ENCODE peak calls at places on chromosome 9, in ten cellular contexts. One of them, this sample, is unnamed.

GRCh38 chr9:93650448-93650847 is 74.1 kb downstream of the PHF2 start:
- DNase-seq in heart right ventricle: no peak
- DNase-seq in CD8-positive, alpha-beta memory T cell: no peak
- DNase-seq in thyroid gland: peak
- DNase-seq in A172: no peak
- DNase-seq in psoas muscle: no peak
- DNase-seq in stimulated activated CD4-positive, alpha-beta T cell treated with anti-CD3 and anti-CD28 coated beads, Interleukin-1b, Interleukin-23, amount 100 ng/mL, for 48 hours: no peak
- DNase-seq in testis: no peak
- DNase-seq in activated CD8-positive, alpha-beta memory T cell treated with anti-CD3 and anti-CD28 coated beads for 48 hours: no peak
- DNase-seq in left colon: peak
- DNase-seq in this sample: peak

GRCh38 chr9:8856686-8857329 is 1057.2 kb upstream of the DMAC1 start:
- DNase-seq in left colon: no peak
- DNase-seq in CD8-positive, alpha-beta memory T cell: no peak
- DNase-seq in activated CD8-positive, alpha-beta memory T cell treated with anti-CD3 and anti-CD28 coated beads for 48 hours: no peak
- DNase-seq in A172: no peak
- DNase-seq in heart right ventricle: no peak
- DNase-seq in stimulated activated CD4-positive, alpha-beta T cell treated with anti-CD3 and anti-CD28 coated beads, Interleukin-1b, Interleukin-23, amount 100 ng/mL, for 48 hours: no peak
- DNase-seq in thyroid gland: no peak
- DNase-seq in psoas muscle: no peak
- DNase-seq in testis: no peak
- DNase-seq in this sample: no peak

GRCh38 chr9:134206317-134207300 is 42.2 kb upstream of the RNU6ATAC start:
- DNase-seq in activated CD8-positive, alpha-beta memory T cell treated with anti-CD3 and anti-CD28 coated beads for 48 hours: no peak
- DNase-seq in A172: no peak
- DNase-seq in stimulated activated CD4-positive, alpha-beta T cell treated with anti-CD3 and anti-CD28 coated beads, Interleukin-1b, Interleukin-23, amount 100 ng/mL, for 48 hours: peak
- DNase-seq in thyroid gland: no peak
- DNase-seq in left colon: no peak
- DNase-seq in heart right ventricle: peak
- DNase-seq in psoas muscle: peak
- DNase-seq in testis: no peak
- DNase-seq in CD8-positive, alpha-beta memory T cell: no peak
- DNase-seq in this sample: no peak

GRCh38 chr9:6780690-6781089 is 22.9 kb downstream of the KDM4C start:
- DNase-seq in psoas muscle: no peak
- DNase-seq in heart right ventricle: no peak
- DNase-seq in activated CD8-positive, alpha-beta memory T cell treated with anti-CD3 and anti-CD28 coated beads for 48 hours: no peak
- DNase-seq in A172: peak
- DNase-seq in testis: no peak
- DNase-seq in thyroid gland: no peak
- DNase-seq in stimulated activated CD4-positive, alpha-beta T cell treated with anti-CD3 and anti-CD28 coated beads, Interleukin-1b, Interleukin-23, amount 100 ng/mL, for 48 hours: no peak
- DNase-seq in left colon: no peak
- DNase-seq in CD8-positive, alpha-beta memory T cell: no peak
- DNase-seq in this sample: no peak

GRCh38 chr9:106716820-106717219 is 146.1 kb upstream of the ZNF462 start:
- DNase-seq in stimulated activated CD4-positive, alpha-beta T cell treated with anti-CD3 and anti-CD28 coated beads, Interleukin-1b, Interleukin-23, amount 100 ng/mL, for 48 hours: no peak
- DNase-seq in testis: no peak
- DNase-seq in psoas muscle: no peak
- DNase-seq in left colon: no peak
- DNase-seq in A172: no peak
- DNase-seq in thyroid gland: no peak
- DNase-seq in heart right ventricle: no peak
- DNase-seq in CD8-positive, alpha-beta memory T cell: no peak
- DNase-seq in activated CD8-positive, alpha-beta memory T cell treated with anti-CD3 and anti-CD28 coated beads for 48 hours: no peak
- DNase-seq in this sample: no peak

GRCh38 chr9:121498487-121499176 is 1.0 kb downstream of the GGTA1 start:
- DNase-seq in testis: peak
- DNase-seq in A172: no peak
- DNase-seq in activated CD8-positive, alpha-beta memory T cell treated with anti-CD3 and anti-CD28 coated beads for 48 hours: no peak
- DNase-seq in thyroid gland: peak
- DNase-seq in stimulated activated CD4-positive, alpha-beta T cell treated with anti-CD3 and anti-CD28 coated beads, Interleukin-1b, Interleukin-23, amount 100 ng/mL, for 48 hours: no peak
- DNase-seq in left colon: peak
- DNase-seq in psoas muscle: peak
- DNase-seq in CD8-positive, alpha-beta memory T cell: no peak
- DNase-seq in heart right ventricle: peak
- DNase-seq in this sample: no peak

GRCh38 chr9:72894342-72894741 is 58.5 kb downstream of the ALDH1A1 start:
- DNase-seq in CD8-positive, alpha-beta memory T cell: no peak
- DNase-seq in heart right ventricle: no peak
- DNase-seq in psoas muscle: no peak
- DNase-seq in A172: peak
- DNase-seq in testis: no peak
- DNase-seq in thyroid gland: no peak
- DNase-seq in activated CD8-positive, alpha-beta memory T cell treated with anti-CD3 and anti-CD28 coated beads for 48 hours: no peak
- DNase-seq in stimulated activated CD4-positive, alpha-beta T cell treated with anti-CD3 and anti-CD28 coated beads, Interleukin-1b, Interleukin-23, amount 100 ng/mL, for 48 hours: no peak
- DNase-seq in left colon: no peak
- DNase-seq in this sample: no peak

GRCh38 chr9:134591573-134591981 is 50.0 kb upstream of the COL5A1 start:
- DNase-seq in heart right ventricle: no peak
- DNase-seq in A172: peak
- DNase-seq in thyroid gland: no peak
- DNase-seq in left colon: no peak
- DNase-seq in CD8-positive, alpha-beta memory T cell: no peak
- DNase-seq in testis: no peak
- DNase-seq in stimulated activated CD4-positive, alpha-beta T cell treated with anti-CD3 and anti-CD28 coated beads, Interleukin-1b, Interleukin-23, amount 100 ng/mL, for 48 hours: no peak
- DNase-seq in activated CD8-positive, alpha-beta memory T cell treated with anti-CD3 and anti-CD28 coated beads for 48 hours: no peak
- DNase-seq in psoas muscle: no peak
- DNase-seq in this sample: no peak

GRCh38 chr9:125854553-125855275 is 107.5 kb downstream of the PBX3 start:
- DNase-seq in A172: peak
- DNase-seq in psoas muscle: no peak
- DNase-seq in heart right ventricle: no peak
- DNase-seq in CD8-positive, alpha-beta memory T cell: no peak
- DNase-seq in thyroid gland: no peak
- DNase-seq in activated CD8-positive, alpha-beta memory T cell treated with anti-CD3 and anti-CD28 coated beads for 48 hours: no peak
- DNase-seq in testis: no peak
- DNase-seq in stimulated activated CD4-positive, alpha-beta T cell treated with anti-CD3 and anti-CD28 coated beads, Interleukin-1b, Interleukin-23, amount 100 ng/mL, for 48 hours: no peak
- DNase-seq in left colon: no peak
- DNase-seq in this sample: no peak

GRCh38 chr9:134068742-134069535 is 1.1 kb upstream of the BRD3 start:
- DNase-seq in left colon: peak
- DNase-seq in stimulated activated CD4-positive, alpha-beta T cell treated with anti-CD3 and anti-CD28 coated beads, Interleukin-1b, Interleukin-23, amount 100 ng/mL, for 48 hours: no peak
- DNase-seq in activated CD8-positive, alpha-beta memory T cell treated with anti-CD3 and anti-CD28 coated beads for 48 hours: no peak
- DNase-seq in thyroid gland: peak
- DNase-seq in testis: no peak
- DNase-seq in A172: no peak
- DNase-seq in psoas muscle: peak
- DNase-seq in CD8-positive, alpha-beta memory T cell: no peak
- DNase-seq in heart right ventricle: no peak
- DNase-seq in this sample: no peak

GRCh38 chr9:87557996-87558395 is 60.3 kb downstream of the DAPK1 start:
- DNase-seq in stimulated activated CD4-positive, alpha-beta T cell treated with anti-CD3 and anti-CD28 coated beads, Interleukin-1b, Interleukin-23, amount 100 ng/mL, for 48 hours: no peak
- DNase-seq in heart right ventricle: no peak
- DNase-seq in psoas muscle: no peak
- DNase-seq in thyroid gland: peak
- DNase-seq in activated CD8-positive, alpha-beta memory T cell treated with anti-CD3 and anti-CD28 coated beads for 48 hours: no peak
- DNase-seq in CD8-positive, alpha-beta memory T cell: no peak
- DNase-seq in left colon: peak
- DNase-seq in testis: no peak
- DNase-seq in A172: peak
- DNase-seq in this sample: no peak

GRCh38 chr9:108874058-108874788 is 12.2 kb downstream of the ACTL7A start:
- DNase-seq in thyroid gland: no peak
- DNase-seq in left colon: no peak
- DNase-seq in activated CD8-positive, alpha-beta memory T cell treated with anti-CD3 and anti-CD28 coated beads for 48 hours: no peak
- DNase-seq in stimulated activated CD4-positive, alpha-beta T cell treated with anti-CD3 and anti-CD28 coated beads, Interleukin-1b, Interleukin-23, amount 100 ng/mL, for 48 hours: no peak
- DNase-seq in CD8-positive, alpha-beta memory T cell: no peak
- DNase-seq in A172: no peak
- DNase-seq in testis: no peak
- DNase-seq in psoas muscle: no peak
- DNase-seq in heart right ventricle: no peak
- DNase-seq in this sample: no peak

GRCh38 chr9:2072752-2073405 is 57.7 kb downstream of the SMARCA2 start:
- DNase-seq in psoas muscle: no peak
- DNase-seq in left colon: no peak
- DNase-seq in CD8-positive, alpha-beta memory T cell: no peak
- DNase-seq in A172: no peak
- DNase-seq in stimulated activated CD4-positive, alpha-beta T cell treated with anti-CD3 and anti-CD28 coated beads, Interleukin-1b, Interleukin-23, amount 100 ng/mL, for 48 hours: no peak
- DNase-seq in testis: no peak
- DNase-seq in thyroid gland: no peak
- DNase-seq in heart right ventricle: no peak
- DNase-seq in activated CD8-positive, alpha-beta memory T cell treated with anti-CD3 and anti-CD28 coated beads for 48 hours: no peak
- DNase-seq in this sample: no peak

GRCh38 chr9:30280229-30280900 is 2104.1 kb upstream of the ACO1 start:
- DNase-seq in left colon: no peak
- DNase-seq in testis: no peak
- DNase-seq in activated CD8-positive, alpha-beta memory T cell treated with anti-CD3 and anti-CD28 coated beads for 48 hours: no peak
- DNase-seq in heart right ventricle: no peak
- DNase-seq in stimulated activated CD4-positive, alpha-beta T cell treated with anti-CD3 and anti-CD28 coated beads, Interleukin-1b, Interleukin-23, amount 100 ng/mL, for 48 hours: no peak
- DNase-seq in psoas muscle: no peak
- DNase-seq in CD8-positive, alpha-beta memory T cell: no peak
- DNase-seq in A172: no peak
- DNase-seq in thyroid gland: no peak
- DNase-seq in this sample: no peak

GRCh38 chr9:93479726-93480125 is 26.3 kb upstream of the FAM120AOS start:
- DNase-seq in left colon: no peak
- DNase-seq in heart right ventricle: no peak
- DNase-seq in stimulated activated CD4-positive, alpha-beta T cell treated with anti-CD3 and anti-CD28 coated beads, Interleukin-1b, Interleukin-23, amount 100 ng/mL, for 48 hours: no peak
- DNase-seq in activated CD8-positive, alpha-beta memory T cell treated with anti-CD3 and anti-CD28 coated beads for 48 hours: no peak
- DNase-seq in CD8-positive, alpha-beta memory T cell: no peak
- DNase-seq in thyroid gland: no peak
- DNase-seq in A172: no peak
- DNase-seq in testis: no peak
- DNase-seq in psoas muscle: no peak
- DNase-seq in this sample: no peak

GRCh38 chr9:83327323-83327722 is 210.9 kb downstream of the FRMD3 start:
- DNase-seq in CD8-positive, alpha-beta memory T cell: no peak
- DNase-seq in heart right ventricle: no peak
- DNase-seq in stimulated activated CD4-positive, alpha-beta T cell treated with anti-CD3 and anti-CD28 coated beads, Interleukin-1b, Interleukin-23, amount 100 ng/mL, for 48 hours: no peak
- DNase-seq in A172: no peak
- DNase-seq in thyroid gland: peak
- DNase-seq in testis: no peak
- DNase-seq in left colon: no peak
- DNase-seq in psoas muscle: no peak
- DNase-seq in activated CD8-positive, alpha-beta memory T cell treated with anti-CD3 and anti-CD28 coated beads for 48 hours: no peak
- DNase-seq in this sample: no peak

GRCh38 chr9:93058357-93059096 is at the start of gene SUSD3:
- DNase-seq in CD8-positive, alpha-beta memory T cell: peak
- DNase-seq in thyroid gland: peak
- DNase-seq in psoas muscle: peak
- DNase-seq in heart right ventricle: peak
- DNase-seq in A172: no peak
- DNase-seq in stimulated activated CD4-positive, alpha-beta T cell treated with anti-CD3 and anti-CD28 coated beads, Interleukin-1b, Interleukin-23, amount 100 ng/mL, for 48 hours: peak
- DNase-seq in testis: peak
- DNase-seq in left colon: peak
- DNase-seq in activated CD8-positive, alpha-beta memory T cell treated with anti-CD3 and anti-CD28 coated beads for 48 hours: no peak
- DNase-seq in this sample: peak

GRCh38 chr9:87613265-87614111 is 112.4 kb upstream of the CTSL start:
- DNase-seq in heart right ventricle: no peak
- DNase-seq in stimulated activated CD4-positive, alpha-beta T cell treated with anti-CD3 and anti-CD28 coated beads, Interleukin-1b, Interleukin-23, amount 100 ng/mL, for 48 hours: no peak
- DNase-seq in testis: no peak
- DNase-seq in CD8-positive, alpha-beta memory T cell: no peak
- DNase-seq in thyroid gland: peak
- DNase-seq in A172: no peak
- DNase-seq in activated CD8-positive, alpha-beta memory T cell treated with anti-CD3 and anti-CD28 coated beads for 48 hours: no peak
- DNase-seq in psoas muscle: no peak
- DNase-seq in left colon: no peak
- DNase-seq in this sample: no peak

GRCh38 chr9:137582286-137582860 is 3.6 kb upstream of the DPH7 start:
- DNase-seq in left colon: no peak
- DNase-seq in thyroid gland: peak
- DNase-seq in CD8-positive, alpha-beta memory T cell: no peak
- DNase-seq in psoas muscle: peak
- DNase-seq in activated CD8-positive, alpha-beta memory T cell treated with anti-CD3 and anti-CD28 coated beads for 48 hours: no peak
- DNase-seq in A172: no peak
- DNase-seq in heart right ventricle: no peak
- DNase-seq in stimulated activated CD4-positive, alpha-beta T cell treated with anti-CD3 and anti-CD28 coated beads, Interleukin-1b, Interleukin-23, amount 100 ng/mL, for 48 hours: no peak
- DNase-seq in testis: peak
- DNase-seq in this sample: no peak

GRCh38 chr9:520315-520714 is 305.6 kb downstream of the DOCK8 start:
- DNase-seq in activated CD8-positive, alpha-beta memory T cell treated with anti-CD3 and anti-CD28 coated beads for 48 hours: no peak
- DNase-seq in left colon: no peak
- DNase-seq in testis: no peak
- DNase-seq in CD8-positive, alpha-beta memory T cell: no peak
- DNase-seq in psoas muscle: no peak
- DNase-seq in heart right ventricle: no peak
- DNase-seq in thyroid gland: no peak
- DNase-seq in A172: no peak
- DNase-seq in stimulated activated CD4-positive, alpha-beta T cell treated with anti-CD3 and anti-CD28 coated beads, Interleukin-1b, Interleukin-23, amount 100 ng/mL, for 48 hours: no peak
- DNase-seq in this sample: no peak

GRCh38 chr9:111094433-111095421 is 56.5 kb upstream of the LPAR1 start:
- DNase-seq in left colon: no peak
- DNase-seq in activated CD8-positive, alpha-beta memory T cell treated with anti-CD3 and anti-CD28 coated beads for 48 hours: no peak
- DNase-seq in testis: peak
- DNase-seq in A172: peak
- DNase-seq in stimulated activated CD4-positive, alpha-beta T cell treated with anti-CD3 and anti-CD28 coated beads, Interleukin-1b, Interleukin-23, amount 100 ng/mL, for 48 hours: no peak
- DNase-seq in CD8-positive, alpha-beta memory T cell: no peak
- DNase-seq in thyroid gland: peak
- DNase-seq in psoas muscle: peak
- DNase-seq in heart right ventricle: no peak
- DNase-seq in this sample: no peak

GRCh38 chr9:82606761-82607382 is 456.1 kb downstream of the RASEF start:
- DNase-seq in A172: peak
- DNase-seq in thyroid gland: peak
- DNase-seq in CD8-positive, alpha-beta memory T cell: no peak
- DNase-seq in left colon: peak
- DNase-seq in activated CD8-positive, alpha-beta memory T cell treated with anti-CD3 and anti-CD28 coated beads for 48 hours: no peak
- DNase-seq in stimulated activated CD4-positive, alpha-beta T cell treated with anti-CD3 and anti-CD28 coated beads, Interleukin-1b, Interleukin-23, amount 100 ng/mL, for 48 hours: no peak
- DNase-seq in psoas muscle: no peak
- DNase-seq in heart right ventricle: no peak
- DNase-seq in testis: peak
- DNase-seq in this sample: no peak

GRCh38 chr9:2700398-2700797 is 16.9 kb upstream of the KCNV2 start:
- DNase-seq in psoas muscle: no peak
- DNase-seq in thyroid gland: no peak
- DNase-seq in activated CD8-positive, alpha-beta memory T cell treated with anti-CD3 and anti-CD28 coated beads for 48 hours: no peak
- DNase-seq in A172: no peak
- DNase-seq in heart right ventricle: no peak
- DNase-seq in left colon: no peak
- DNase-seq in CD8-positive, alpha-beta memory T cell: no peak
- DNase-seq in testis: no peak
- DNase-seq in stimulated activated CD4-positive, alpha-beta T cell treated with anti-CD3 and anti-CD28 coated beads, Interleukin-1b, Interleukin-23, amount 100 ng/mL, for 48 hours: no peak
- DNase-seq in this sample: no peak

GRCh38 chr9:113178087-113178486 is 27.3 kb downstream of the SLC31A2 start:
- DNase-seq in psoas muscle: no peak
- DNase-seq in thyroid gland: no peak
- DNase-seq in A172: no peak
- DNase-seq in testis: no peak
- DNase-seq in CD8-positive, alpha-beta memory T cell: no peak
- DNase-seq in stimulated activated CD4-positive, alpha-beta T cell treated with anti-CD3 and anti-CD28 coated beads, Interleukin-1b, Interleukin-23, amount 100 ng/mL, for 48 hours: no peak
- DNase-seq in left colon: no peak
- DNase-seq in heart right ventricle: no peak
- DNase-seq in activated CD8-positive, alpha-beta memory T cell treated with anti-CD3 and anti-CD28 coated beads for 48 hours: no peak
- DNase-seq in this sample: no peak

GRCh38 chr9:18071651-18072060 is 402.3 kb upstream of the ADAMTSL1 start:
- DNase-seq in stimulated activated CD4-positive, alpha-beta T cell treated with anti-CD3 and anti-CD28 coated beads, Interleukin-1b, Interleukin-23, amount 100 ng/mL, for 48 hours: no peak
- DNase-seq in testis: peak
- DNase-seq in activated CD8-positive, alpha-beta memory T cell treated with anti-CD3 and anti-CD28 coated beads for 48 hours: no peak
- DNase-seq in heart right ventricle: no peak
- DNase-seq in psoas muscle: no peak
- DNase-seq in left colon: no peak
- DNase-seq in thyroid gland: no peak
- DNase-seq in A172: peak
- DNase-seq in CD8-positive, alpha-beta memory T cell: no peak
- DNase-seq in this sample: no peak

GRCh38 chr9:129140397-129141065 is 29.3 kb downstream of the PTPA start:
- DNase-seq in psoas muscle: peak
- DNase-seq in activated CD8-positive, alpha-beta memory T cell treated with anti-CD3 and anti-CD28 coated beads for 48 hours: no peak
- DNase-seq in stimulated activated CD4-positive, alpha-beta T cell treated with anti-CD3 and anti-CD28 coated beads, Interleukin-1b, Interleukin-23, amount 100 ng/mL, for 48 hours: peak
- DNase-seq in heart right ventricle: peak
- DNase-seq in thyroid gland: peak
- DNase-seq in testis: no peak
- DNase-seq in A172: peak
- DNase-seq in CD8-positive, alpha-beta memory T cell: no peak
- DNase-seq in left colon: peak
- DNase-seq in this sample: no peak

GRCh38 chr9:108296056-108296455 is 559.7 kb downstream of the ACTL7B start:
- DNase-seq in left colon: no peak
- DNase-seq in CD8-positive, alpha-beta memory T cell: no peak
- DNase-seq in heart right ventricle: no peak
- DNase-seq in activated CD8-positive, alpha-beta memory T cell treated with anti-CD3 and anti-CD28 coated beads for 48 hours: no peak
- DNase-seq in psoas muscle: no peak
- DNase-seq in testis: no peak
- DNase-seq in thyroid gland: no peak
- DNase-seq in stimulated activated CD4-positive, alpha-beta T cell treated with anti-CD3 and anti-CD28 coated beads, Interleukin-1b, Interleukin-23, amount 100 ng/mL, for 48 hours: no peak
- DNase-seq in A172: peak
- DNase-seq in this sample: no peak

GRCh38 chr9:121634329-121634784 is 17.1 kb upstream of the DAB2IP start:
- DNase-seq in heart right ventricle: no peak
- DNase-seq in stimulated activated CD4-positive, alpha-beta T cell treated with anti-CD3 and anti-CD28 coated beads, Interleukin-1b, Interleukin-23, amount 100 ng/mL, for 48 hours: no peak
- DNase-seq in CD8-positive, alpha-beta memory T cell: no peak
- DNase-seq in psoas muscle: no peak
- DNase-seq in activated CD8-positive, alpha-beta memory T cell treated with anti-CD3 and anti-CD28 coated beads for 48 hours: no peak
- DNase-seq in thyroid gland: peak
- DNase-seq in A172: no peak
- DNase-seq in testis: no peak
- DNase-seq in left colon: no peak
- DNase-seq in this sample: no peak

This sample was measured in omental fat pad.